ENCODE peak calls at places on chromosomes 16 and 17, in eight cellular contexts. One of them, this sample, is unnamed.

GRCh38 chr16:86392751-86393150 is 117.6 kb upstream of the FOXF1 start:
- DNase-seq in kidney glomerular epithelial cell: no peak
- DNase-seq in Calu3: no peak
- DNase-seq in AG04449: no peak
- DNase-seq in T-cell: no peak
- DNase-seq in neural crest cell: no peak
- DNase-seq in HL-60: no peak
- DNase-seq in activated T-helper 1 cell treated with anti-CD3 and anti-CD28 coated beads, Interleukin-12 subunit alpha, Interleukin-12 subunit beta, Interleukin-2, Interleukin-4 antibody, amounts not matched to agents 30 ng/mL and 10 ng/mL and 1 ng/mL, durations not matched to agents 14 hours and 24 hours and 36 hours: no peak
- DNase-seq in this sample: no peak

GRCh38 chr17:40844671-40845107 is 22.3 kb upstream of the KRT10 start:
- DNase-seq in Calu3: no peak
- DNase-seq in AG04449: no peak
- DNase-seq in HL-60: no peak
- DNase-seq in T-cell: no peak
- DNase-seq in neural crest cell: no peak
- DNase-seq in activated T-helper 1 cell treated with anti-CD3 and anti-CD28 coated beads, Interleukin-12 subunit alpha, Interleukin-12 subunit beta, Interleukin-2, Interleukin-4 antibody, amounts not matched to agents 30 ng/mL and 10 ng/mL and 1 ng/mL, durations not matched to agents 14 hours and 24 hours and 36 hours: no peak
- DNase-seq in kidney glomerular epithelial cell: no peak
- DNase-seq in this sample: no peak

GRCh38 chr17:70636517-70637133 is 467.3 kb downstream of the KCNJ2 start:
- DNase-seq in AG04449: peak
- DNase-seq in activated T-helper 1 cell treated with anti-CD3 and anti-CD28 coated beads, Interleukin-12 subunit alpha, Interleukin-12 subunit beta, Interleukin-2, Interleukin-4 antibody, amounts not matched to agents 30 ng/mL and 10 ng/mL and 1 ng/mL, durations not matched to agents 14 hours and 24 hours and 36 hours: no peak
- DNase-seq in Calu3: peak
- DNase-seq in HL-60: no peak
- DNase-seq in T-cell: no peak
- DNase-seq in kidney glomerular epithelial cell: peak
- DNase-seq in neural crest cell: peak
- DNase-seq in this sample: peak

GRCh38 chr17:76276069-76276431 is 10.9 kb downstream of the UBALD2 start:
- DNase-seq in kidney glomerular epithelial cell: no peak
- DNase-seq in T-cell: no peak
- DNase-seq in HL-60: no peak
- DNase-seq in neural crest cell: no peak
- DNase-seq in activated T-helper 1 cell treated with anti-CD3 and anti-CD28 coated beads, Interleukin-12 subunit alpha, Interleukin-12 subunit beta, Interleukin-2, Interleukin-4 antibody, amounts not matched to agents 30 ng/mL and 10 ng/mL and 1 ng/mL, durations not matched to agents 14 hours and 24 hours and 36 hours: no peak
- DNase-seq in AG04449: no peak
- DNase-seq in Calu3: no peak
- DNase-seq in this sample: no peak

GRCh38 chr16:69917739-69918138 is 33.4 kb upstream of the CLEC18A start:
- DNase-seq in neural crest cell: no peak
- DNase-seq in Calu3: no peak
- DNase-seq in AG04449: peak
- DNase-seq in activated T-helper 1 cell treated with anti-CD3 and anti-CD28 coated beads, Interleukin-12 subunit alpha, Interleukin-12 subunit beta, Interleukin-2, Interleukin-4 antibody, amounts not matched to agents 30 ng/mL and 10 ng/mL and 1 ng/mL, durations not matched to agents 14 hours and 24 hours and 36 hours: no peak
- DNase-seq in T-cell: no peak
- DNase-seq in kidney glomerular epithelial cell: peak
- DNase-seq in HL-60: no peak
- DNase-seq in this sample: no peak

GRCh38 chr17:41340934-41341861 is 9.4 kb downstream of the KRT33A start:
- DNase-seq in activated T-helper 1 cell treated with anti-CD3 and anti-CD28 coated beads, Interleukin-12 subunit alpha, Interleukin-12 subunit beta, Interleukin-2, Interleukin-4 antibody, amounts not matched to agents 30 ng/mL and 10 ng/mL and 1 ng/mL, durations not matched to agents 14 hours and 24 hours and 36 hours: peak
- DNase-seq in HL-60: no peak
- DNase-seq in kidney glomerular epithelial cell: no peak
- DNase-seq in AG04449: no peak
- DNase-seq in neural crest cell: no peak
- DNase-seq in T-cell: peak
- DNase-seq in Calu3: no peak
- DNase-seq in this sample: no peak

GRCh38 chr17:62186841-62187240 is 121.8 kb upstream of the MED13 start:
- DNase-seq in activated T-helper 1 cell treated with anti-CD3 and anti-CD28 coated beads, Interleukin-12 subunit alpha, Interleukin-12 subunit beta, Interleukin-2, Interleukin-4 antibody, amounts not matched to agents 30 ng/mL and 10 ng/mL and 1 ng/mL, durations not matched to agents 14 hours and 24 hours and 36 hours: no peak
- DNase-seq in HL-60: no peak
- DNase-seq in kidney glomerular epithelial cell: no peak
- DNase-seq in neural crest cell: no peak
- DNase-seq in Calu3: no peak
- DNase-seq in T-cell: no peak
- DNase-seq in AG04449: no peak
- DNase-seq in this sample: no peak

GRCh38 chr17:28725660-28726395 is at the start of gene TLCD1:
- DNase-seq in HL-60: peak
- DNase-seq in kidney glomerular epithelial cell: no peak
- DNase-seq in Calu3: peak
- DNase-seq in AG04449: no peak
- DNase-seq in activated T-helper 1 cell treated with anti-CD3 and anti-CD28 coated beads, Interleukin-12 subunit alpha, Interleukin-12 subunit beta, Interleukin-2, Interleukin-4 antibody, amounts not matched to agents 30 ng/mL and 10 ng/mL and 1 ng/mL, durations not matched to agents 14 hours and 24 hours and 36 hours: no peak
- DNase-seq in T-cell: peak
- DNase-seq in neural crest cell: peak
- DNase-seq in this sample: peak

GRCh38 chr17:4600563-4600962 is 16.2 kb downstream of the SMTNL2 start:
- DNase-seq in Calu3: no peak
- DNase-seq in neural crest cell: no peak
- DNase-seq in T-cell: no peak
- DNase-seq in kidney glomerular epithelial cell: no peak
- DNase-seq in activated T-helper 1 cell treated with anti-CD3 and anti-CD28 coated beads, Interleukin-12 subunit alpha, Interleukin-12 subunit beta, Interleukin-2, Interleukin-4 antibody, amounts not matched to agents 30 ng/mL and 10 ng/mL and 1 ng/mL, durations not matched to agents 14 hours and 24 hours and 36 hours: no peak
- DNase-seq in HL-60: no peak
- DNase-seq in AG04449: no peak
- DNase-seq in this sample: peak

GRCh38 chr17:6603746-6604325 is 36.7 kb downstream of the KIAA0753 start:
- DNase-seq in Calu3: no peak
- DNase-seq in kidney glomerular epithelial cell: no peak
- DNase-seq in T-cell: no peak
- DNase-seq in AG04449: no peak
- DNase-seq in activated T-helper 1 cell treated with anti-CD3 and anti-CD28 coated beads, Interleukin-12 subunit alpha, Interleukin-12 subunit beta, Interleukin-2, Interleukin-4 antibody, amounts not matched to agents 30 ng/mL and 10 ng/mL and 1 ng/mL, durations not matched to agents 14 hours and 24 hours and 36 hours: no peak
- DNase-seq in neural crest cell: no peak
- DNase-seq in HL-60: no peak
- DNase-seq in this sample: no peak

This sample was measured in NCI-H510A treated with DMSO at 0.1 percent for 48 hours.